ENCODE peak calls at places on chromosomes 1 and 21, in four cellular contexts. Z is esophagus squamous epithelium, P is suprapubic skin, N is transverse colon. S is an unnamed sample.

GRCh38 chr1:44030606-44031050 is 634 bp downstream of the SLC6A9 start:
- DNase-seq in P (no peak), Z (no peak), N (no peak), S (peak)

GRCh38 chr1:6267686-6268281 is 6.9 kb upstream of the GPR153 start:
- DNase-seq in N (no peak), P (no peak), Z (no peak), S (no peak)

GRCh38 chr1:98468111-98468717 is 193.3 kb upstream of the SNX7 start:
- DNase-seq in P (no peak), Z (no peak), N (no peak), S (no peak)

GRCh38 chr21:32994305-32994704 is 31.4 kb upstream of the OLIG2 start:
- DNase-seq in Z (no peak), N (no peak), P (no peak), S (no peak)

GRCh38 chr1:226738995-226739695 is at the start of gene ITPKB:
- DNase-seq in P (no peak), Z (no peak), N (peak), S (peak)

GRCh38 chr21:44926364-44927101 is 5.8 kb upstream of the ITGB2 start:
- DNase-seq in Z (no peak), N (no peak), P (no peak), S (no peak)

GRCh38 chr1:115239148-115239820 is 98.8 kb downstream of the NGF start:
- DNase-seq in N (no peak), Z (no peak), P (no peak), S (no peak)

GRCh38 chr1:27785763-27786162 is 12.7 kb downstream of the STX12 start:
- DNase-seq in N (no peak), Z (no peak), P (no peak), S (peak)

GRCh38 chr1:16921391-16922185 is at the start of gene CROCC:
- DNase-seq in Z (no peak), N (no peak), P (no peak), S (no peak)

GRCh38 chr1:236113324-236114032 is 28.9 kb upstream of the GPR137B start:
- DNase-seq in Z (no peak), P (no peak), N (no peak), S (no peak)

GRCh38 chr21:44969965-44970755 is 30.3 kb downstream of the SLX9 start:
- DNase-seq in N (no peak), P (no peak), Z (no peak), S (no peak)

DNA sequence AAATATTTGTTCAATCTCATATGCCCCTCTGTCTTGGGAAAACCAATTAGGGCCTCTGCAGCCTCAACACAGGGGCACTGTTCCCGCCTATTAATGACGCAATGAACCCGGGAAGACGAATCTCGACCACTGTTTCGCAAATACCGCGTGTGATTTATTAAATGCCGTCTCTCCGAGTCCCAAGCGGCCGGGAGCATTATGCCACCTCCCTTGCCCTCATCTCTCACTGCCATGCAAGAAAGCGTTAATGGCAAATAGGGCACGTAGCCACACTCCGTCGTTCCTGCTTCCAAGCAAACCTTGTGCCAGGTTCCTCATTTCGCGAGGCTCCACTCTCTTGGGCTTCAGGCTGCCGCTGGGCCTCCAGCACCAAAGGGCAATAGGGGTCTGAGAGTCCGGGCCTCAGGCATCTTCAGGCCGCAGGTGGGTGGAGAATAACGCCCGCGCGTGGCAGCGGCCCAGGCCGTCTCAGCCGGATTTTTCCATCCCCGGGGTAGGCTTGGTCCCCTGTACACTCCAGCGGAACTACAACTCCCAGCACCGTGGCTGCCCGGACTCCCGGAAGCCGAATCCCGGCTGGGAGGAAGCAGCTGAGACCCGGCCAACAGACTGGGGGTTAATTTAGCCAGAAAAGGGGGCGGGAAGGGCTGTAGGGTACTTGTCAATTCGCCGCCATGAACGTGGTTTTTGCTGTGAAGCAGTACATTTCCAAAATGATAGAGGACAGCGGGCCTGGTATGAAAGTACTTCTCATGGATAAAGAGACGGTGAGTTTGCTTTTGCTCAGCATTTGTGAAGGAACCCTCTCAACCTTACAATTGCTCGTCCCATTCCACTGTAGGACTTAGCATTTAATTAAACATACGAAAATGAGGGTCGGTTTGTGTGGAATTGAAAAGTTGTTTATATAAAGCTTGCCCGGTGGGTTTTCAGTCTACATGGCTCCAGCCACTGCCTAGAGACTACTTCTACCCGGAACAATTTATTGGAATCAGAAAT is at the start of gene VPS45:
- DNase-seq in N (peak), Z (peak), P (peak), S (peak)
- TF ChIP-seq POLR2A in N (peak), Z (no peak), P (peak), S (peak)

GRCh38 chr1:108560430-108561144 is 687 bp downstream of the EEIG2 start:
- DNase-seq in Z (peak), N (peak), P (peak), S (peak)
- TF ChIP-seq CTCF in Z (no peak), N (no peak), P (no peak), S (no peak)

GRCh38 chr1:201264554-201264953 is 18.8 kb upstream of the PKP1 start:
- DNase-seq in P (no peak), Z (no peak), N (no peak), S (no peak)
- H3K27ac ChIP-seq in P (no peak), Z (no peak), N (no peak), S (no peak)

GRCh38 chr1:101408212-101409042 is 171.6 kb downstream of the S1PR1 start:
- DNase-seq in Z (no peak), P (no peak), N (no peak), S (no peak)

GRCh38 chr1:101410048-101410878 is 173.4 kb downstream of the S1PR1 start:
- DNase-seq in N (no peak), Z (no peak), P (no peak), S (no peak)

GRCh38 chr1:101406271-101406670 is 169.5 kb downstream of the S1PR1 start:
- DNase-seq in N (no peak), P (no peak), Z (no peak), S (no peak)

GRCh38 chr1:101409102-101409501 is 172.3 kb downstream of the S1PR1 start:
- DNase-seq in N (no peak), Z (no peak), P (no peak), S (no peak)

DNA sequence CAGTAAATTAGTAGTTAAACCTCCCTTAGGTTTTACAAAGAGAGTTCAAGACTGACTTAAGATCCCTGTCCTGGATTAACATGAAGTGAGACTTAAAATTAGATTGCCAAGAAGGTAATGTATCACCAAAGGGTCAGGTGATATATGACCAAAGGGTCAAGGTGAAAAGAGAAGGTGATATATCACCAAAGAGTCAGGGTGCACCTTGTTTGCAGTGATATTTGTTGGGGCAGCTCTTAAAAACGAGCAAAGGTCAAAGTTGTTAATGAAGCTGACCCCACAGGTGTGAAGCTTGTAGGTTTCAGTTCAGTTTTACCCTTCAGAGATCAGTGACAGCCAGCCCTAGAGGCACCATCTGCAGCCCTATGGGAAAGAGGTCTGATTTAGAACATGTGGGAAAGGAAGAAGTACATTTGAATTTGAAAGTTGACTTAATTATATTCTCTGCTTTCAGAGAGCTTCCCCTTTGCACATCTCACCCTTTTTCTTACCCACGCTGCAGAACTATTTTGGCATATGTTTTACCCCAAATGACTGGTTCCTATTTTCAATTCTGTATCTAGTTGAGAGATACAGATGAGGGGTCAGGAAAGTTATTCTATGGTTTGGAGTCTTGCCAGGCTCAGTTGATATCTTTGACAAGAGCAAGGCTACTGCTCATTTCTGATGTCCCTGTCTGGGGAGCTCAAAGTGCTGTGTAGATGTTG is 170.8 kb downstream of the S1PR1 start:
- DNase-seq in P (no peak), N (no peak), Z (no peak), S (no peak)
- TF ChIP-seq POLR2A in P (no peak), N (no peak), Z (no peak), S (no peak)

GRCh38 chr1:157377216-157377821 is 175.0 kb downstream of the FCRL5 start:
- DNase-seq in P (no peak), Z (no peak), N (peak), S (peak)
- TF ChIP-seq CTCF in P (peak), Z (no peak), N (peak), S (peak)

GRCh38 chr1:198662821-198663220 is 24.0 kb downstream of the PTPRC start:
- DNase-seq in Z (no peak), P (no peak), N (no peak), S (no peak)
- H3K27ac ChIP-seq in Z (no peak), P (no peak), N (peak), S (no peak)

DNA sequence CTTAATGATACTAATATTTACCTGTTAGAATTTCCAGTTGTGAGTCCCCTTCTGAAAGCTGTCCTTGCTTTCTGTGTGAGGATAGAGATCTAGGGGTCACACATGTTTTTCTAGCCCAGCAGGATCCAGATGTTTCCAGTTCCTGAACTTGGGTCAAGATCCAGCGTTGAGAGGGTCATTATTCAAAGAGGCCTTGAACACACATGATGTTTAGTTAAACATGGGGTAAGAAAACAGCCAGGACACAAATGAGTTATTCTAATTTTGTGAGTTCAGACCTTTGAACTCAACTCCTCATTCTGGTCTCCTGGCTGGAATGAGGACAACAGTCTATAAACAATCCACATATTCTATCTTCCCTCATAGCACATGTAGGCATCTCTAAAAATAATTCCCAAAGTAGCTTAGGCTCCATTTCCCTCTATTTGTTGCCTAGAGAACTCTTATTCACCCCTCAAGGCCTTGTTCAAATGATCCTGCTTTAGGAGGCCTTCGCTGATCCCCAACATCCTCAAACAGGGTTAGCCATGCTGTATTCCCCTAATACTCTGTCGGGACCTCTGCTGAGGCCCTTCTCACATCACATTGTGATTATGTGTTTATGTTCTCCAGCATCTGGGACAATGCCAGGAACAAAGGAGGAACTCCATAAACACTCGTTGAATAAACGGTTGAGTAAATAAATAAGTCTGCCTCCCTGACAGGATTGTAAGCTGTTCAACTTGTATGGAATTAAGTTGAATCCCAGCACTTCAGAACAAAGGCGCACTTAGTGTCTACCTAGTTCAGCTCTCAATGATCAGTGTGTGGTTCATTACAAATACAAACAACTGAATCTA is 15.0 kb upstream of the KCNN3 start:
- DNase-seq in Z (no peak), N (no peak), P (peak), S (peak)
- TF ChIP-seq POLR2A in Z (no peak), N (no peak), P (no peak), S (no peak)

DNA sequence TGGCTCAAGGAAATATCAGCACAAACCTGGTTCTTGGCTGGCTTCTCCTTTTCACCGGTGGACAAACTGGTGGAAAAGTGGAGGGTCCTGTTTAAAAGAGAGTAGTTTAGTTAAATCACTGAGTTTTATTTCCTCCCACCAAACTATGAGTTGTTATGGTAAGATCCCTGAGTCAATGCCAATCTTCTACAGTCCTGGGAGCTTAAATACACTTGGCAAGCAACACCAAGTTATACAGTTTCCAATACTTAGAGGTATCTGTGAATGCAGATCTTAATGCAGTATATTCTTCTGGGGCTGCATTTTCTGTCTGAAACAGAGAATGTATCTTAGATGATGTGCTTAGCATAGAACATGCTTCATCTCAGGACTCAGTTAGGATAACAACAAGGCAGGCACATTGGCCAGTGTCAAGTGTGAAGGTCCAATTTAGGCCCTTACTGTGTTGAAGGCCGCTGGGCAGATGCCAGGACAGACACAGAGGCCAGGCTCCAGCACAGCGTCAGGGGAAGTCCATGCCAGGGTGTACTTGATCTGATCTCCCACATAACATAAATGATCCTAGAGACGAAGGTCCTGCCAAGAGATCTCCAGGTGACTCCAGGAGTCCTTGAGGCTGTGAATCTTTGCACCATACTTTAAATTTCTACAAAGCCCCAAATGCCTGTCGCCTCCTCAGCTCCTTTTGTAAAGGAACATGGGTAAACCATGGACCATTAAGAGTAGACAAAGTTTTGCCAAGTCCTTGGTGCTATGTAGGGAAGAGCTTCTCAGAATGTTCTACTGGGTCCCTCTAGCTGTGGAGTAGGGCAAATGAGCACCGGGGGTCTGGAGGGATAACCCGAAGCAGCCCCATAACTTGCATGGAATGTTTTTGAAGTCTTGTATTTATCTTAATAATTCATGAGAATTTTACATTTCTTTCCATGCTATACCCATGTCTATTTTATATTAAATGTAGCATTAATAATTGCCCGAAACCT is 76.8 kb downstream of the KCNJ15 start:
- DNase-seq in N (no peak), Z (no peak), P (no peak), S (no peak)
- TF ChIP-seq CTCF in N (no peak), Z (no peak), P (no peak), S (no peak)

S was measured in adrenal gland.